ENCODE peak calls at places on chromosome 15, in ten cellular contexts. F is T-cell, S is fibroblast of the aortic adventitia, Z is HTR-8/SVneo, J is SK-MEL-5, N is colonic mucosa, C is GF-D8, H is DMS153, Y is cardiac fibroblast, X is NCI-H2029. W is an unnamed sample.

GRCh38 chr15:31402511-31403056 is 75.9 kb downstream of the KLF13 start:
- DNase-seq in F (no peak), H (no peak), Z (no peak), J (no peak), Y (peak), N (no peak), C (no peak), X (no peak), S (peak), W (no peak)

GRCh38 chr15:95760508-95760907 is 570.0 kb upstream of the NR2F2 start:
- DNase-seq in Y (peak), H (no peak), F (no peak), X (no peak), Z (peak), J (peak), S (no peak), N (no peak), C (no peak), W (no peak)

GRCh38 chr15:33398555-33398954 is 87.8 kb downstream of the RYR3 start:
- DNase-seq in N (no peak), Z (no peak), J (no peak), Y (no peak), X (no peak), H (no peak), F (no peak), S (no peak), C (no peak), W (no peak)

GRCh38 chr15:58608129-58608590 is 141.3 kb downstream of the ADAM10 start:
- DNase-seq in H (no peak), Z (no peak), N (no peak), J (no peak), F (no peak), Y (peak), C (no peak), X (no peak), S (peak), W (no peak)

GRCh38 chr15:80990955-80991354 is 1.3 kb upstream of the MESD start:
- DNase-seq in N (no peak), F (no peak), Y (no peak), S (no peak), X (no peak), C (no peak), Z (no peak), H (no peak), J (no peak), W (no peak)

GRCh38 chr15:85485956-85486567 is 105.7 kb downstream of the AKAP13 start:
- DNase-seq in X (peak), N (peak), H (peak), Z (peak), J (peak), F (no peak), C (peak), S (peak), Y (peak), W (peak)

GRCh38 chr15:37891754-37892368 is 42.6 kb upstream of the TMCO5A start:
- DNase-seq in H (peak), C (no peak), Z (no peak), Y (peak), J (peak), X (no peak), N (no peak), F (no peak), S (peak), W (no peak)

GRCh38 chr15:52178765-52179164 is 12.4 kb downstream of the GNB5 start:
- DNase-seq in X (no peak), Y (peak), F (no peak), H (no peak), S (no peak), N (peak), Z (no peak), C (no peak), J (no peak), W (peak)

GRCh38 chr15:25366058-25366457 is 72.8 kb downstream of the UBE3A start:
- DNase-seq in H (no peak), Z (no peak), S (no peak), Y (no peak), N (no peak), C (no peak), F (no peak), J (no peak), X (no peak), W (no peak)

GRCh38 chr15:68543546-68544008 is 35.2 kb upstream of the CORO2B start:
- DNase-seq in S (no peak), C (no peak), Y (peak), J (no peak), H (no peak), N (no peak), Z (no peak), X (no peak), F (no peak), W (no peak)

GRCh38 chr15:92528736-92529135 is 126.8 kb downstream of the FAM174B start:
- DNase-seq in N (no peak), Z (no peak), C (no peak), J (no peak), X (no peak), S (no peak), H (no peak), F (no peak), Y (no peak), W (no peak)

GRCh38 chr15:49370782-49371181 is 52.3 kb upstream of the FGF7 start:
- DNase-seq in X (no peak), Z (no peak), F (no peak), H (no peak), N (no peak), Y (peak), S (peak), J (peak), C (no peak), W (no peak)

GRCh38 chr15:89666147-89666857 is 11.0 kb upstream of the KIF7 start:
- DNase-seq in N (no peak), F (no peak), Y (no peak), H (no peak), S (no peak), Z (no peak), X (no peak), J (no peak), C (no peak), W (peak)

GRCh38 chr15:39583586-39584265 is 2.8 kb downstream of the THBS1 start:
- DNase-seq in Y (peak), J (peak), S (peak), N (peak), F (no peak), Z (peak), X (no peak), H (no peak), C (no peak), W (peak)

GRCh38 chr15:63881431-63881830 is 47.7 kb upstream of the HERC1 start:
- DNase-seq in N (no peak), Z (no peak), Y (no peak), S (no peak), J (no peak), H (no peak), C (no peak), X (no peak), F (no peak), W (no peak)

GRCh38 chr15:68345481-68345880 is 67.9 kb downstream of the FEM1B start:
- DNase-seq in S (no peak), N (no peak), Z (no peak), X (no peak), J (no peak), F (no peak), C (no peak), Y (no peak), H (no peak), W (no peak)

GRCh38 chr15:42053914-42054313 is 33.1 kb upstream of the PLA2G4E start:
- DNase-seq in C (no peak), N (peak), J (no peak), Z (no peak), S (no peak), X (no peak), H (no peak), Y (no peak), F (no peak), W (no peak)

GRCh38 chr15:37137221-37137620 is 36.9 kb upstream of the MEIS2 start:
- DNase-seq in F (no peak), C (no peak), J (no peak), Y (no peak), X (no peak), S (peak), N (no peak), Z (no peak), H (no peak), W (no peak)